ENCODE peak calls at places on chromosome 18, in five cellular contexts. T is stimulated activated CD4-positive, alpha-beta T cell treated with anti-CD3 and anti-CD28 coated beads, TNF-alpha, amount 100 ng/mL, for 1 hour; F is T-helper 22 cell; O is posterior vena cava; Y is M059J. I is an unnamed sample.
A peak's percentile ranks its signal among the peaks of the same experiment; 100 is the strongest.

GRCh38 chr18:67553471-67553870 is 37.0 kb upstream of the DSEL start:
- DNase-seq in O (no peak), F (no peak), T (no peak), Y (peak; percentile 20), I (no peak)

GRCh38 chr18:10536270-10536669 is 10.4 kb downstream of the NAPG start:
- DNase-seq in O (no peak), F (no peak), Y (peak; percentile 38), T (no peak), I (no peak)

GRCh38 chr18:58861353-58861752 is 3.3 kb upstream of the ZNF532 start:
- DNase-seq in T (no peak), Y (peak; percentile 18), O (no peak), F (no peak), I (no peak)

GRCh38 chr18:27942706-27943105 is 234.2 kb downstream of the CDH2 start:
- DNase-seq in T (no peak), O (no peak), Y (peak; percentile 85), F (no peak), I (no peak)

GRCh38 chr18:36769611-36770314 is 59.0 kb downstream of the TPGS2 start:
- DNase-seq in Y (no peak), T (no peak), F (no peak), O (no peak), I (no peak)

GRCh38 chr18:79845164-79845563 is 47.4 kb downstream of the KCNG2 start:
- DNase-seq in Y (no peak), O (no peak), F (no peak), T (no peak), I (no peak)

GRCh38 chr18:29198834-29199233 is 1021.9 kb upstream of the CDH2 start:
- DNase-seq in T (no peak), Y (no peak), F (no peak), O (no peak), I (no peak)

GRCh38 chr18:62384610-62385097 is 59.5 kb downstream of the TNFRSF11A start:
- DNase-seq in F (no peak), T (no peak), O (peak; percentile 62), Y (no peak), I (no peak)

GRCh38 chr18:36128907-36129299 is 237 bp downstream of the SLC39A6 start:
- DNase-seq in O (no peak), Y (no peak), F (no peak), T (no peak), I (no peak)

GRCh38 chr18:74546751-74547530 is 12.6 kb downstream of the CNDP1 start:
- DNase-seq in O (peak; percentile 76), T (no peak), Y (peak; percentile 86), F (no peak), I (no peak)

GRCh38 chr18:35526476-35527120 is 28.8 kb upstream of the INO80C start:
- DNase-seq in Y (peak; percentile 69), O (no peak), T (no peak), F (no peak), I (no peak)

GRCh38 chr18:5630057-5630765 is 86.4 kb upstream of the EPB41L3 start:
- DNase-seq in T (no peak), Y (peak; percentile 36), O (peak; percentile 91), F (no peak), I (no peak)

GRCh38 chr18:73283032-73283431 is 415.2 kb upstream of the NETO1 start:
- DNase-seq in F (no peak), Y (peak; percentile 39), T (no peak), O (no peak), I (no peak)

GRCh38 chr18:58496937-58497336 is 132.0 kb downstream of the ALPK2 start:
- DNase-seq in Y (peak; percentile 18), F (no peak), T (no peak), O (peak; percentile 35), I (no peak)

GRCh38 chr18:44741070-44741469 is 60.4 kb downstream of the SETBP1 start:
- DNase-seq in Y (no peak), T (no peak), O (no peak), F (no peak), I (no peak)